ENCODE peak calls at places on chromosome 10, in four cellular contexts. One of them, this sample, is unnamed.

GRCh38 chr10:30583778-30584415 is 45.7 kb downstream of the LYZL2 start:
- DNase-seq in A549: peak
- DNase-seq in AG09319: peak
- DNase-seq in activated T-cell treated with anti-CD3 and anti-CD28 coated beads for 4 hours: no peak
- DNase-seq in this sample: no peak

GRCh38 chr10:19815478-19816419 is 483 bp upstream of the PLXDC2 start:
- DNase-seq in AG09319: no peak
- DNase-seq in A549: peak
- DNase-seq in activated T-cell treated with anti-CD3 and anti-CD28 coated beads for 4 hours: no peak
- DNase-seq in this sample: no peak

GRCh38 chr10:62426086-62426485 is 51.9 kb downstream of the ZNF365 start:
- DNase-seq in AG09319: no peak
- DNase-seq in activated T-cell treated with anti-CD3 and anti-CD28 coated beads for 4 hours: no peak
- DNase-seq in A549: peak
- DNase-seq in this sample: no peak

GRCh38 chr10:132186488-132187413 is at the start of gene DPYSL4:
- DNase-seq in AG09319: no peak
- DNase-seq in A549: no peak
- DNase-seq in activated T-cell treated with anti-CD3 and anti-CD28 coated beads for 4 hours: no peak
- DNase-seq in this sample: no peak

GRCh38 chr10:69742356-69742695 is 59.4 kb upstream of the COL13A1 start:
- DNase-seq in activated T-cell treated with anti-CD3 and anti-CD28 coated beads for 4 hours: no peak
- DNase-seq in AG09319: no peak
- DNase-seq in A549: no peak
- DNase-seq in this sample: no peak

GRCh38 chr10:109974509-109975191 is 33.1 kb upstream of the ADD3 start:
- DNase-seq in activated T-cell treated with anti-CD3 and anti-CD28 coated beads for 4 hours: no peak
- DNase-seq in A549: peak
- DNase-seq in AG09319: no peak
- DNase-seq in this sample: no peak

GRCh38 chr10:129161184-129161583 is 305.9 kb upstream of the MGMT start:
- DNase-seq in activated T-cell treated with anti-CD3 and anti-CD28 coated beads for 4 hours: no peak
- DNase-seq in AG09319: no peak
- DNase-seq in A549: no peak
- DNase-seq in this sample: peak

GRCh38 chr10:92238586-92239098 is 52.2 kb downstream of the CPEB3 start:
- DNase-seq in A549: peak
- DNase-seq in AG09319: no peak
- DNase-seq in activated T-cell treated with anti-CD3 and anti-CD28 coated beads for 4 hours: no peak
- DNase-seq in this sample: no peak

GRCh38 chr10:58220769-58221448 is 46.8 kb downstream of the IPMK start:
- DNase-seq in A549: no peak
- DNase-seq in activated T-cell treated with anti-CD3 and anti-CD28 coated beads for 4 hours: no peak
- DNase-seq in AG09319: peak
- DNase-seq in this sample: no peak

GRCh38 chr10:47451998-47452494 is 31.9 kb downstream of the ANXA8 start:
- DNase-seq in activated T-cell treated with anti-CD3 and anti-CD28 coated beads for 4 hours: no peak
- DNase-seq in A549: no peak
- DNase-seq in AG09319: no peak
- DNase-seq in this sample: no peak

GRCh38 chr10:11205026-11205772 is 187.5 kb downstream of the CELF2 start:
- DNase-seq in activated T-cell treated with anti-CD3 and anti-CD28 coated beads for 4 hours: no peak
- DNase-seq in A549: no peak
- DNase-seq in AG09319: no peak
- DNase-seq in this sample: no peak

GRCh38 chr10:119412831-119413737 is 129.4 kb downstream of the RGS10 start:
- DNase-seq in AG09319: no peak
- DNase-seq in activated T-cell treated with anti-CD3 and anti-CD28 coated beads for 4 hours: no peak
- DNase-seq in A549: no peak
- DNase-seq in this sample: no peak

GRCh38 chr10:118753331-118753730 is 1.4 kb downstream of the CACUL1 start:
- DNase-seq in activated T-cell treated with anti-CD3 and anti-CD28 coated beads for 4 hours: no peak
- DNase-seq in A549: no peak
- DNase-seq in AG09319: no peak
- DNase-seq in this sample: no peak

GRCh38 chr10:75926763-75927162 is 495.3 kb downstream of the LRMDA start:
- DNase-seq in activated T-cell treated with anti-CD3 and anti-CD28 coated beads for 4 hours: no peak
- DNase-seq in A549: no peak
- DNase-seq in AG09319: no peak
- DNase-seq in this sample: no peak

GRCh38 chr10:89373916-89374711 is 3.7 kb upstream of the IFIT1B start:
- DNase-seq in activated T-cell treated with anti-CD3 and anti-CD28 coated beads for 4 hours: no peak
- DNase-seq in A549: peak
- DNase-seq in AG09319: peak
- DNase-seq in this sample: peak

GRCh38 chr10:128569546-128569945 is 443.3 kb upstream of the MKI67 start:
- DNase-seq in activated T-cell treated with anti-CD3 and anti-CD28 coated beads for 4 hours: no peak
- DNase-seq in A549: no peak
- DNase-seq in AG09319: no peak
- DNase-seq in this sample: no peak

GRCh38 chr10:13686331-13686752 is 99.6 kb downstream of the PRPF18 start:
- DNase-seq in A549: peak
- DNase-seq in AG09319: no peak
- DNase-seq in activated T-cell treated with anti-CD3 and anti-CD28 coated beads for 4 hours: no peak
- DNase-seq in this sample: no peak

GRCh38 chr10:71729023-71729649 is 9.6 kb upstream of the C10orf105 start:
- DNase-seq in AG09319: no peak
- DNase-seq in activated T-cell treated with anti-CD3 and anti-CD28 coated beads for 4 hours: no peak
- DNase-seq in A549: peak
- DNase-seq in this sample: no peak

GRCh38 chr10:7933262-7933661 is 115.0 kb downstream of the TAF3 start:
- DNase-seq in activated T-cell treated with anti-CD3 and anti-CD28 coated beads for 4 hours: no peak
- DNase-seq in A549: no peak
- DNase-seq in AG09319: no peak
- DNase-seq in this sample: no peak

GRCh38 chr10:103836273-103836672 is 19.1 kb downstream of the SH3PXD2A start:
- DNase-seq in activated T-cell treated with anti-CD3 and anti-CD28 coated beads for 4 hours: no peak
- DNase-seq in A549: no peak
- DNase-seq in AG09319: no peak
- DNase-seq in this sample: no peak

GRCh38 chr10:351770-352318 is 216.6 kb downstream of the ZMYND11 start:
- DNase-seq in A549: no peak
- DNase-seq in AG09319: no peak
- DNase-seq in activated T-cell treated with anti-CD3 and anti-CD28 coated beads for 4 hours: no peak
- DNase-seq in this sample: no peak

GRCh38 chr10:93495654-93496321 is 624 bp upstream of the CEP55 start:
- DNase-seq in activated T-cell treated with anti-CD3 and anti-CD28 coated beads for 4 hours: peak
- DNase-seq in A549: peak
- DNase-seq in AG09319: no peak
- DNase-seq in this sample: no peak

GRCh38 chr10:60236869-60237524 is 152.7 kb downstream of the ANK3 start:
- DNase-seq in AG09319: peak
- DNase-seq in A549: no peak
- DNase-seq in activated T-cell treated with anti-CD3 and anti-CD28 coated beads for 4 hours: no peak
- DNase-seq in this sample: no peak

GRCh38 chr10:88491314-88491713 is 91.8 kb downstream of the RNLS start:
- DNase-seq in AG09319: no peak
- DNase-seq in A549: no peak
- DNase-seq in activated T-cell treated with anti-CD3 and anti-CD28 coated beads for 4 hours: no peak
- DNase-seq in this sample: no peak

GRCh38 chr10:36448760-36449681 is 676.4 kb upstream of the ANKRD30A start:
- DNase-seq in A549: no peak
- DNase-seq in AG09319: no peak
- DNase-seq in activated T-cell treated with anti-CD3 and anti-CD28 coated beads for 4 hours: no peak
- DNase-seq in this sample: no peak

GRCh38 chr10:128263891-128264688 is 137.9 kb upstream of the MKI67 start:
- DNase-seq in AG09319: peak
- DNase-seq in activated T-cell treated with anti-CD3 and anti-CD28 coated beads for 4 hours: peak
- DNase-seq in A549: peak
- DNase-seq in this sample: peak

GRCh38 chr10:49362596-49363260 is 33.2 kb downstream of the DRGX start:
- DNase-seq in A549: peak
- DNase-seq in AG09319: no peak
- DNase-seq in activated T-cell treated with anti-CD3 and anti-CD28 coated beads for 4 hours: no peak
- DNase-seq in this sample: no peak

GRCh38 chr10:79073784-79074432 is 5.1 kb downstream of the ZMIZ1 start:
- DNase-seq in AG09319: no peak
- DNase-seq in activated T-cell treated with anti-CD3 and anti-CD28 coated beads for 4 hours: no peak
- DNase-seq in A549: no peak
- DNase-seq in this sample: no peak

GRCh38 chr10:85124592-85124991 is 796.2 kb downstream of the CCSER2 start:
- DNase-seq in AG09319: no peak
- DNase-seq in A549: no peak
- DNase-seq in activated T-cell treated with anti-CD3 and anti-CD28 coated beads for 4 hours: no peak
- DNase-seq in this sample: no peak

GRCh38 chr10:18005781-18006456 is 54.2 kb downstream of the SLC39A12 start:
- DNase-seq in activated T-cell treated with anti-CD3 and anti-CD28 coated beads for 4 hours: no peak
- DNase-seq in A549: no peak
- DNase-seq in AG09319: peak
- DNase-seq in this sample: no peak

GRCh38 chr10:128069351-128070051 is 56.7 kb downstream of the MKI67 start:
- DNase-seq in activated T-cell treated with anti-CD3 and anti-CD28 coated beads for 4 hours: peak
- DNase-seq in AG09319: peak
- DNase-seq in A549: peak
- DNase-seq in this sample: peak

This sample was measured in Panc1.